ENCODE peak calls at places on chromosomes 7 and 10, in eight cellular contexts. X, F, Q, K, W, A, J and Y are unnamed samples.

GRCh38 chr10:106577266-106577665 is 587.2 kb downstream of the SORCS1 start:
- DNase-seq in X (no peak), F (no peak), Q (peak; percentile 82), K (no peak), W (no peak), A (no peak), J (no peak), Y (no peak)

GRCh38 chr10:30391266-30391665 is 42.2 kb upstream of the MTPAP start:
- DNase-seq in X (no peak), F (no peak), Q (no peak), K (no peak), W (no peak), A (no peak), J (no peak), Y (no peak)

GRCh38 chr7:13990984-13991790 is 1.7 kb upstream of the ETV1 start:
- DNase-seq in X (peak; percentile 98), F (peak; percentile 96), Q (peak; percentile 99), K (peak; percentile 97), W (peak; percentile 96), A (peak; percentile 50), J (peak; percentile 89), Y (peak; percentile 99)

GRCh38 chr7:115410972-115411686 is 489.2 kb downstream of the MDFIC start:
- DNase-seq in X (no peak), F (no peak), Q (no peak), K (no peak), W (no peak), A (no peak), J (no peak), Y (no peak)

GRCh38 chr7:117008849-117009531 is 55.7 kb downstream of the ST7 start:
- DNase-seq in X (no peak), F (no peak), Q (no peak), K (no peak), W (no peak), A (no peak), J (no peak), Y (peak; percentile 83)

GRCh38 chr7:66758964-66759628 is 18.6 kb downstream of the RABGEF1 start:
- DNase-seq in X (no peak), F (no peak), Q (no peak), K (no peak), W (peak; percentile 56), A (no peak), J (no peak), Y (no peak)

GRCh38 chr7:1464694-1465093 is 5.4 kb upstream of the MICALL2 start:
- DNase-seq in X (no peak), F (no peak), Q (no peak), K (no peak), W (no peak), A (no peak), J (no peak), Y (no peak)

GRCh38 chr7:90761584-90761983 is 165.5 kb downstream of the CDK14 start:
- DNase-seq in X (no peak), F (no peak), Q (no peak), K (no peak), W (no peak), A (no peak), J (no peak), Y (no peak)

GRCh38 chr7:139180700-139181311 is 50.2 kb upstream of the UBN2 start:
- DNase-seq in X (peak; percentile 21), F (no peak), Q (no peak), K (no peak), W (no peak), A (no peak), J (no peak), Y (no peak)

GRCh38 chr10:43046288-43046991 is 30.4 kb upstream of the RET start:
- DNase-seq in X (no peak), F (no peak), Q (peak; percentile 68), K (peak; percentile 9), W (no peak), A (no peak), J (no peak), Y (no peak)

GRCh38 chr10:52488606-52489485 is 174.8 kb downstream of the DKK1 start:
- DNase-seq in X (peak; percentile 67), F (peak; percentile 14), Q (no peak), K (no peak), W (no peak), A (no peak), J (no peak), Y (peak; percentile 57)

GRCh38 chr10:131172433-131172832 is 139.1 kb downstream of the TCERG1L start:
- DNase-seq in X (no peak), F (no peak), Q (no peak), K (no peak), W (no peak), A (no peak), J (no peak), Y (no peak)

GRCh38 chr7:37441405-37441797 is 7.3 kb downstream of the ELMO1 start:
- DNase-seq in X (peak; percentile 60), F (no peak), Q (no peak), K (no peak), W (no peak), A (no peak), J (no peak), Y (no peak)

GRCh38 chr7:37440738-37441404 is 7.8 kb downstream of the ELMO1 start:
- DNase-seq in X (peak; percentile 91), F (no peak), Q (no peak), K (peak; percentile 31), W (no peak), A (no peak), J (no peak), Y (no peak)

GRCh38 chr7:37438879-37439278 is 9.8 kb downstream of the ELMO1 start:
- DNase-seq in X (no peak), F (no peak), Q (no peak), K (no peak), W (no peak), A (no peak), J (no peak), Y (peak; percentile 54)

GRCh38 chr7:37442268-37442667 is 6.4 kb downstream of the ELMO1 start:
- DNase-seq in X (peak; percentile 46), F (no peak), Q (no peak), K (no peak), W (no peak), A (no peak), J (no peak), Y (no peak)

GRCh38 chr7:37439282-37440021 is 9.2 kb downstream of the ELMO1 start:
- DNase-seq in X (peak; percentile 39), F (no peak), Q (no peak), K (no peak), W (no peak), A (no peak), J (no peak), Y (no peak)
- H3K27ac ChIP-seq in X (no peak overlapping the region), F (no peak overlapping the region), Q (no peak overlapping the region), K (peak overlapping the region; percentile 75), W (peak overlapping the region; percentile 25), A (no peak overlapping the region), J (no peak overlapping the region), Y (no peak overlapping the region)

GRCh38 chr10:79158402-79159097 is 89.8 kb downstream of the ZMIZ1 start:
- DNase-seq in X (no peak), F (no peak), Q (peak; percentile 78), K (no peak), W (no peak), A (no peak), J (peak; percentile 64), Y (no peak)
- H3K4me1 ChIP-seq in X (peaks cover 57% of the 10 kb centered on the region), F (peaks cover 32% of the 10 kb centered on the region), Q (peaks cover 35% of the 10 kb centered on the region), K (peaks cover 96% of the 10 kb centered on the region), W (peaks cover 89% of the 10 kb centered on the region), A (no peaks in the 10 kb centered on the region), J (peaks cover 81% of the 10 kb centered on the region), Y (peaks cover 55% of the 10 kb centered on the region)

GRCh38 chr7:29320577-29320976 is 126.0 kb downstream of the CHN2 start:
- DNase-seq in X (no peak), F (no peak), Q (no peak), K (no peak), W (no peak), A (no peak), J (no peak), Y (no peak)

GRCh38 chr7:29322023-29322712 is 127.6 kb downstream of the CHN2 start:
- DNase-seq in X (no peak), F (no peak), Q (peak; percentile 65), K (no peak), W (no peak), A (no peak), J (no peak), Y (no peak)

GRCh38 chr7:29318853-29319718 is 124.5 kb downstream of the CHN2 start:
- DNase-seq in X (no peak), F (no peak), Q (no peak), K (no peak), W (no peak), A (no peak), J (no peak), Y (no peak)

GRCh38 chr7:29315302-29316270 is 121.0 kb downstream of the CHN2 start:
- DNase-seq in X (no peak), F (no peak), Q (no peak), K (no peak), W (no peak), A (no peak), J (no peak), Y (no peak)

GRCh38 chr7:29319719-29320521 is 125.3 kb downstream of the CHN2 start:
- DNase-seq in X (no peak), F (no peak), Q (peak; percentile 74), K (no peak), W (no peak), A (no peak), J (no peak), Y (no peak)
- H3K27me3 ChIP-seq in X (peaks cover 7% of the 10 kb centered on the region), F (no peaks in the 10 kb centered on the region), Q (no peaks in the 10 kb centered on the region), K (no peaks in the 10 kb centered on the region), W (no peaks in the 10 kb centered on the region), A (no peaks in the 10 kb centered on the region), J (no peaks in the 10 kb centered on the region), Y (no peaks in the 10 kb centered on the region)

GRCh38 chr10:31803606-31804195 is 124.9 kb downstream of the ARHGAP12 start:
- DNase-seq in X (no peak), F (peak; percentile 18), Q (no peak), K (no peak), W (no peak), A (no peak), J (no peak), Y (no peak)

GRCh38 chr10:31804416-31804815 is 124.2 kb downstream of the ARHGAP12 start:
- DNase-seq in X (no peak), F (no peak), Q (no peak), K (no peak), W (no peak), A (no peak), J (no peak), Y (no peak)

DNA sequence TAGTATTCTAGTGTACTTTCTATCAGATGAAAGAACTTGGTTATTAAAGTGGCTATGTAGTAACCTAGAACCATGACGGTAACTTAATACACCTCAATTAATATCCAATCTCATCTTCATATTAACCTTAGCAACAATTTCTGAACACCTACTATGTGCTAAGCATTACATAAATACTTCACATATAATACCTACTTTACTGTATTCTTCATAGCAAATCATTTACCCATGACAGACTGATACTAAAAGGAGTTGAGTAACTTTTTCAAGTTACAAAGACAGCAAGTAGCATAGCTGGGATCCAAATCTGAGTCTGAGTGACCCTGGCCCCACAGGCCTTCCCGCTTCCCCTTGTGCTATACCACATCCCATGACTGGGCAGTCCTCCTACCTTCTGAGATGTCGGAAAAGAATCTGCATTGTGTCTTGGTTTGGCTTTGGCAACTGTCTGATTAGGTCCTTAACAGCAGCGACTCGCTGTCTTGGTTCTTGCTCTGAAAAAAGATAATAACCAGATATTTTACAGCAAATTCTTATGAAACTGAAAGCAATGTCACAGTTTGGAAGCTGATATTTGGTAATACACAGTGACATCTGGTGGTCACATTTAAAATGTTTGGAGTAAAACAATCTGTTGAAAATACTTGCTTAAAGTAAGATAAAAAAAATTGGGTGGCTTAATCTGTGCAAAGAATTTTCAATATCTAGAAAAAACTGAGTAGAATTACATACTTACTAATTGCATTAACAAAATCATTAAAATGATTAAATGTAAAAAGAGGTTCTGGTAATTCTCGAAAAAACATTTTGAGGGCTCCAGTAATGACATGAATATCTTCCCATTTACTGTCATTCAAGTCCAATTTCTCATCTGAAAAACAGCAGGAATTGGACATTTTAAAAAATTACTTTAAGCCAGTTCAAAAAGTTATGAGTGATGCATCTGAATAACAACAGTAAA is 120.1 kb downstream of the ARHGAP12 start:
- DNase-seq in X (peak; percentile 81), F (peak; percentile 47), Q (peak; percentile 52), K (peak; percentile 38), W (peak; percentile 61), A (no peak), J (peak; percentile 5), Y (peak; percentile 60)
- H3K27ac ChIP-seq in X (peak overlapping the region; percentile 69), F (no peak overlapping the region), Q (no peak overlapping the region), K (peak overlapping the region; percentile 84), W (peak overlapping the region; percentile 76), A (no peak overlapping the region), J (no peak overlapping the region), Y (peak overlapping the region; percentile 63)